ENCODE peak calls at places on chromosomes 16 and 17, in ten cellular contexts. G is nephron progenitor cell, C is fibroblast of lung, V is PC-9, R is fibroblast of mammary gland, Y is body of pancreas, T is AG09309, M is pancreas, W is type B pancreatic cell, F is bronchial epithelial cell. E is an unnamed sample.

GRCh38 chr17:50986989-50987660 is 121.0 kb upstream of the TOB1 start:
- DNase-seq in C (peak), W (no peak), V (no peak), T (peak), G (no peak), M (no peak), Y (no peak), F (peak), R (peak), E (no peak)

GRCh38 chr16:52696126-52696525 is 149.2 kb upstream of the TOX3 start:
- DNase-seq in T (no peak), W (no peak), M (no peak), R (no peak), F (no peak), Y (no peak), V (no peak), G (no peak), C (no peak), E (no peak)

GRCh38 chr16:88448461-88449266 is 4.4 kb upstream of the ZFPM1 start:
- DNase-seq in M (no peak), Y (no peak), F (no peak), W (no peak), T (no peak), V (no peak), C (no peak), R (no peak), G (no peak), E (no peak)

GRCh38 chr16:48561960-48562393 is 48.0 kb downstream of the N4BP1 start:
- DNase-seq in C (peak), G (no peak), T (no peak), M (no peak), Y (no peak), R (peak), V (no peak), W (no peak), F (no peak), E (no peak)

GRCh38 chr17:55926276-55926995 is 175.6 kb downstream of the PCTP start:
- DNase-seq in Y (no peak), F (no peak), C (no peak), R (no peak), W (no peak), V (no peak), T (no peak), G (no peak), M (no peak), E (no peak)

GRCh38 chr16:68289621-68290329 is 21.0 kb downstream of the SLC7A6OS start:
- DNase-seq in R (no peak), T (peak), G (no peak), M (no peak), V (no peak), C (no peak), Y (no peak), W (no peak), F (no peak), E (peak)

GRCh38 chr16:67490330-67491096 is 7.2 kb upstream of the AGRP start:
- DNase-seq in W (no peak), T (peak), Y (no peak), F (peak), V (no peak), R (peak), C (peak), M (no peak), G (no peak), E (no peak)

GRCh38 chr16:2162676-2163118 is 7.1 kb downstream of the TRAF7 start:
- DNase-seq in M (no peak), T (no peak), F (no peak), Y (no peak), R (no peak), C (no peak), G (no peak), W (no peak), V (peak), E (no peak)

GRCh38 chr17:7173687-7174602 is 5.2 kb downstream of the ASGR1 start:
- DNase-seq in G (peak), M (no peak), F (peak), R (peak), T (no peak), W (no peak), V (no peak), C (no peak), Y (peak), E (peak)

GRCh38 chr16:12659871-12660270 is 143.8 kb downstream of the CPPED1 start:
- DNase-seq in G (no peak), Y (no peak), F (no peak), W (no peak), T (no peak), C (no peak), V (no peak), M (no peak), R (no peak), E (no peak)

GRCh38 chr17:77609553-77610517 is 348.7 kb upstream of the TNRC6C start:
- DNase-seq in V (no peak), C (peak), F (no peak), Y (no peak), W (no peak), M (no peak), R (peak), G (no peak), T (no peak), E (peak)

GRCh38 chr17:81651692-81652091 is 4.7 kb downstream of the PDE6G start:
- DNase-seq in T (peak), M (peak), V (peak), R (peak), Y (peak), G (no peak), F (peak), C (peak), W (no peak), E (no peak)

GRCh38 chr17:50768348-50768761 is 1.0 kb upstream of the ANKRD40CL start:
- DNase-seq in G (no peak), C (no peak), M (peak), F (no peak), T (no peak), W (peak), Y (peak), R (no peak), V (peak), E (no peak)

GRCh38 chr17:10247806-10248334 is 49.5 kb upstream of the GAS7 start:
- DNase-seq in C (no peak), V (no peak), R (peak), T (no peak), W (no peak), G (no peak), Y (no peak), F (no peak), M (no peak), E (no peak)

GRCh38 chr17:45016823-45017222 is 34.6 kb downstream of the DCAKD start:
- DNase-seq in W (no peak), C (no peak), F (peak), G (no peak), M (no peak), T (no peak), R (peak), Y (peak), V (no peak), E (no peak)

GRCh38 chr16:8572919-8573724 is 17.2 kb downstream of the TMEM114 start:
- DNase-seq in C (peak), R (peak), F (peak), M (no peak), V (no peak), T (no peak), G (peak), W (no peak), Y (peak), E (no peak)

GRCh38 chr17:13582776-13583414 is 18.8 kb downstream of the HS3ST3A1 start:
- DNase-seq in V (no peak), G (no peak), W (no peak), M (no peak), R (no peak), Y (no peak), C (peak), T (no peak), F (no peak), E (no peak)

GRCh38 chr16:50441758-50442157 is 73.0 kb upstream of the BRD7 start:
- DNase-seq in C (no peak), Y (no peak), R (no peak), G (no peak), M (no peak), V (no peak), W (no peak), F (no peak), T (no peak), E (no peak)

GRCh38 chr16:49349446-49350168 is 24.0 kb upstream of the C16orf78 start:
- DNase-seq in F (no peak), M (no peak), G (no peak), R (no peak), T (no peak), V (no peak), Y (no peak), C (no peak), W (no peak), E (no peak)

GRCh38 chr17:28298449-28298848 is 20.6 kb upstream of the TMEM97 start:
- DNase-seq in C (no peak), F (no peak), T (no peak), V (no peak), G (no peak), W (no peak), R (no peak), Y (no peak), M (no peak), E (no peak)

GRCh38 chr16:73713817-73714495 is 582.7 kb upstream of the PSMD7 start:
- DNase-seq in R (peak), C (peak), V (no peak), W (no peak), T (peak), Y (peak), M (no peak), F (peak), G (peak), E (no peak)

GRCh38 chr17:58513391-58513912 is 986 bp downstream of the MTMR4 start:
- DNase-seq in G (no peak), C (no peak), F (no peak), V (no peak), M (no peak), Y (no peak), W (no peak), R (no peak), T (no peak), E (peak)

GRCh38 chr17:77963441-77963840 is 4.9 kb downstream of the TNRC6C start:
- DNase-seq in F (no peak), C (peak), R (peak), W (no peak), Y (peak), M (no peak), G (no peak), T (peak), V (no peak), E (no peak)

GRCh38 chr17:17890773-17891759 is 54.3 kb upstream of the SREBF1 start:
- DNase-seq in Y (peak), C (peak), M (no peak), V (peak), W (no peak), R (peak), F (peak), G (peak), T (peak), E (peak)

GRCh38 chr16:22973451-22973991 is 159.6 kb downstream of the HS3ST2 start:
- DNase-seq in G (no peak), F (no peak), M (no peak), W (no peak), R (no peak), T (no peak), C (no peak), V (no peak), Y (no peak), E (no peak)

GRCh38 chr17:7855643-7856080 is 796 bp downstream of the TMEM88 start:
- DNase-seq in F (no peak), R (no peak), G (no peak), V (no peak), M (no peak), T (no peak), Y (no peak), C (no peak), W (no peak), E (no peak)

GRCh38 chr16:49635591-49636581 is 220.0 kb downstream of the ZNF423 start:
- DNase-seq in R (no peak), V (no peak), W (no peak), F (no peak), Y (no peak), C (no peak), M (peak), G (no peak), T (no peak), E (no peak)

GRCh38 chr17:62206550-62206949 is 141.5 kb upstream of the MED13 start:
- DNase-seq in M (no peak), V (no peak), C (no peak), G (no peak), W (no peak), Y (no peak), F (no peak), R (no peak), T (no peak), E (no peak)

GRCh38 chr16:53991181-53992056 is 287.5 kb downstream of the FTO start:
- DNase-seq in T (no peak), M (no peak), R (peak), W (no peak), G (peak), F (no peak), C (peak), V (no peak), Y (peak), E (no peak)

GRCh38 chr16:67084345-67085028 is 25.3 kb upstream of the PHAF1 start:
- DNase-seq in V (no peak), C (peak), Y (no peak), R (no peak), T (no peak), W (no peak), G (no peak), F (peak), M (no peak), E (no peak)

GRCh38 chr16:31390504-31391043 is 2.6 kb upstream of the ITGAD start:
- DNase-seq in V (no peak), Y (no peak), R (no peak), T (no peak), W (no peak), C (no peak), G (no peak), M (no peak), F (no peak), E (no peak)

DNA sequence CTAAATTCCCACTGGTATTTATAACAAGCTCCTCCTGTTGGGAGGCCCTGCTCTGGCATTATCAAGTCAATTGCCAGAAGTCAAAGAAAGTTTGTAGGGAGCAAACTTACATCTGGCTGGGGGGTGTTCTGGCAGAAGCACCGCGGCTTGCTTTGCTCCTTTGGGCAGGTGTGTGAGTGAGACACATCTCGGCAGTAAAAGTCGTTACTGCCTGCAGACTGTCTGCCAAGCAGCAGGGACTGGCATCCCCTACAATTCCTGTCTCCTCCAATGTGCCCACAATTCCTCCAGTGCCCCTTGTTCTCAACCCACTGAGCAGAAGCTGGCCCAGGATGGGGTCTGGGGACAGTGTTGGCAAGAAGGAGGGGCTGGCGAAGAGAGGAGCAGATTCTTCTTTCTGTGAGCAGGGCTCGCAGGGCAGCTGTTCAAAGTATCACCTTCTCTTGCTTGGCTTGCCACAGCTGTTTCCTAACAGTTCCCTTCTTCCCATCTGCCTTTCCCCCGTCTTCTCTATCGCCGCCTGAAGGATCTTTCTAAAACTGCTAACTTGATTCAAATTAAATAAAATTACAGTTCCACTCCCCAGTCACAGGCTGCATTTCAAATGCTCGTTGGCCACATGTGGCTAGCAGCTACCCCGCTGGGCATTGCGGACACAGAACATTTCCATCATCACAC is 30.2 kb downstream of the SPACA3 start:
- DNase-seq in G (no peak), Y (no peak), C (peak), F (no peak), W (no peak), R (no peak), V (no peak), T (no peak), M (no peak), E (no peak)
- TF ChIP-seq CTCF in G (no peak), Y (no peak), C (no peak), F (peak), W (no peak), R (no peak), V (no peak), T (peak), M (no peak), E (no peak)

DNA sequence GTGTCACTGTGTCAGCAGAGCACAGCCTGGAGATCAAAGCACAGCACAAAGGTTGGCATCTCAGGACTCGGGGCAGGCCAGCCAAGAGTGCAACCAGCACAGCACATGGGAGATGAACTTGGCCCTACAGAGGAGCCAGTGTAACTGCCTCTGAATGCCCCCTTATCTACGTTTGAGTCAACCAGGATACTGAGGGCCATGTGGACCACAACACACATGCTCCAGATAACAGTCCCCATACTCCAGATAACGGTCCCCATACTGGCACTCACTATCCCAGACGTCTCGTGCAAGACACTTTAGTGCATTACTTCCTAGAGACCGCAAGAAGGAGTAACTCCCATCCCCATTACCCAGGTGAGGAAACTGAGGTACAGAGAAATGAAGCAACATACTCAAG is 88.2 kb downstream of the XYLT1 start:
- DNase-seq in F (no peak), W (no peak), V (no peak), M (no peak), T (no peak), R (no peak), C (no peak), G (no peak), Y (no peak), E (no peak)
- TF ChIP-seq CTCF in F (no peak), W (no peak), V (no peak), M (no peak), T (no peak), R (no peak), C (no peak), G (no peak), Y (no peak), E (no peak)

DNA sequence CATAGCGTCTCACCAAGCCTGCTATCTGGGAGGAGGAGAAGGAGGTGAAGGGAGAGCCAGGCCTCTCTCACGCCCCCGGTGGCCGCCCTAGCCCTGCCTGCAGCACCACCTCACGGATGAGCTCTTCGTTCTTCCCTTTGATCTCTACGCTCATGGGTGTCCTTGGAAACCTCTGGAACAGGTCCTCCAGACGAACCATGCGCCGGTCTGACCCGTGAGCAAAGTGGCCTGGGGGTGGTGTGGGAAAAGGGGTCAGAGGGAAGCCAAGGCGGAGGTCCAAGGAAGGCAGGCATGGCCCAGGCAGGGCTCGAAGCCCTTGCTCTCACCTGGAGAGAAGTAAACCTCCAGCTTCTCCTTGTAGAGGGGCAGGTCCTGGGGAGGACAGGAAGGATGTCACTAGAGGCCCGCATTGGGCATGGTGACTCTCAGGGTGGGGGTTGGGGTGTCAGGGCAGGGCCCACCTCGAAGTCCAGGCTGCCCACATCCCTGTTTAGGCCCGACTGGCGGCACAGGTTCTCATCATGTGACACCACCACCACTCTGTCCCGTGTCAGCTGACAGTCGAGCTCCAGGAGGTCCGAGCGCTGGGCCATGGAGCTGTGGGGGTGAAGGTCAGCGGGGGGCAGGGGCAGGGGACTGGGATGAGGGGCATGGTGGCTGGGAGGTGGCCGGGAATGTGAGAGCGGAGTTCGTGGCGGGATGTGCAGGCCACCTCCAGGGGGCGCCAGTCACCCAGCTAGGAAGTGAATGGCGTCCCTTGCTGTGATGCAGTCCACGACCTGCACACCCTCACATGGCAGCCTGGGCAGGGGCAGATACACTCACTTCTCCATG is 923 bp downstream of the GDPD3 start:
- DNase-seq in Y (peak), C (peak), V (peak), M (peak), T (no peak), W (no peak), G (peak), R (peak), F (no peak), E (peak)
- TF ChIP-seq CTCF in Y (peak), C (peak), V (peak), M (peak), T (peak), W (peak), G (peak), R (peak), F (peak), E (peak)

GRCh38 chr17:82914375-82914774 is 74.6 kb upstream of the ZNF750 start:
- DNase-seq in F (peak), R (peak), C (no peak), Y (peak), V (no peak), T (no peak), W (no peak), G (no peak), M (peak), E (no peak)

GRCh38 chr17:82913304-82914043 is 73.7 kb upstream of the ZNF750 start:
- DNase-seq in C (no peak), M (peak), Y (peak), V (no peak), G (no peak), F (no peak), T (no peak), R (no peak), W (no peak), E (no peak)

GRCh38 chr17:82915697-82916027 is 75.8 kb upstream of the ZNF750 start:
- DNase-seq in V (no peak), F (no peak), M (peak), G (no peak), R (no peak), T (no peak), Y (no peak), C (no peak), W (no peak), E (no peak)

GRCh38 chr17:82912571-82913089 is 72.8 kb upstream of the ZNF750 start:
- DNase-seq in W (no peak), R (peak), T (no peak), C (peak), F (no peak), Y (no peak), V (no peak), G (no peak), M (peak), E (no peak)

GRCh38 chr17:82915010-82915696 is 75.3 kb upstream of the ZNF750 start:
- DNase-seq in Y (no peak), V (no peak), R (no peak), T (no peak), C (no peak), F (no peak), G (no peak), M (peak), W (no peak), E (no peak)
- TF ChIP-seq CTCF in Y (no peak), V (no peak), R (peak), T (peak), C (no peak), F (peak), G (no peak), M (no peak), W (peak), E (no peak)

GRCh38 chr17:32298298-32298697 is 32.7 kb downstream of the RHBDL3 start:
- DNase-seq in G (no peak), C (peak), T (no peak), Y (no peak), W (no peak), V (no peak), M (no peak), F (no peak), R (no peak), E (no peak)
- TF ChIP-seq CTCF in G (no peak), C (no peak), T (no peak), Y (no peak), W (no peak), V (no peak), M (no peak), F (no peak), R (no peak), E (no peak)

GRCh38 chr16:25367773-25368172 is 110.1 kb upstream of the ZKSCAN2 start:
- DNase-seq in V (no peak), M (no peak), R (no peak), G (no peak), C (no peak), T (no peak), F (no peak), Y (no peak), W (no peak), E (no peak)

GRCh38 chr16:25371342-25371741 is 113.7 kb upstream of the ZKSCAN2 start:
- DNase-seq in R (no peak), W (no peak), Y (no peak), V (no peak), C (no peak), G (no peak), M (no peak), F (no peak), T (no peak), E (no peak)

DNA sequence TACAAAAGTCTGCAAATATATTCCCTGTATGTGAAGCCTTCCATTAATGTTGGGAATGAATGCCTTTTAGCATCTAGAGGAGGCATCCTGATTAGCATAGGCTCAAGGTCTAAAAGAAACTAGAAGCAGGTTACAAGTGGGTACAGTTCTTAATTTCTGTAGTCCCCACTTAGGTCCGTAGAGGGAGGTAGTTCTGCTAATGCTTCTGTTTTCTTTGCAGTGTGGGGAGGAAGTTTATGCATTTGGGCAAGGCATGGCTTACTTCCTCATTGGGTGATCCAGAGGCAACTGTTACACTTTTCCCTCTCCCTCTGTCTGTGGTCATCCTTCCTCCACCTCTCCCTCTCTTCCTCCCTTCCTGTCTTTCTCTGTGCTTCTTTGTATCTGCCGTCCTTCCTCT is 108.4 kb upstream of the ZKSCAN2 start:
- DNase-seq in C (no peak), T (no peak), R (no peak), M (no peak), Y (no peak), V (no peak), W (no peak), G (no peak), F (no peak), E (no peak)
- TF ChIP-seq CTCF in C (no peak), T (no peak), R (no peak), M (no peak), Y (no peak), V (no peak), W (no peak), G (no peak), F (no peak), E (no peak)